ENCODE peak calls at places on chromosomes 11 and 22, in six cellular contexts. P, B, K, Y, N and E are unnamed samples.

GRCh38 chr11:126359431-126360048 is 4.1 kb downstream of the ST3GAL4 start:
- DNase-seq in P (no peak), B (peak; percentile 93), K (no peak), N (peak; percentile 81), Y (no peak), E (peak; percentile 84)

GRCh38 chr11:94665116-94665659 is 98.0 kb downstream of the PIWIL4 start:
- DNase-seq in B (no peak), Y (no peak), K (no peak), N (no peak), P (no peak), E (no peak)

GRCh38 chr11:65310215-65310614 is 4.5 kb upstream of the CDC42EP2 start:
- DNase-seq in Y (no peak), P (no peak), N (no peak), B (peak; percentile 86), K (no peak), E (no peak)

GRCh38 chr22:46803031-46803880 is 40.8 kb downstream of the TBC1D22A start:
- DNase-seq in B (peak; percentile 74), N (peak; percentile 42), P (peak; percentile 46), Y (peak; percentile 84), K (peak; percentile 87), E (no peak)

GRCh38 chr11:72308226-72309073 is 64.5 kb upstream of the PHOX2A start:
- DNase-seq in Y (peak; percentile 66), K (peak; percentile 48), B (no peak), N (peak; percentile 70), P (no peak), E (no peak)

GRCh38 chr11:45252134-45252856 is 33.8 kb downstream of the SYT13 start:
- DNase-seq in K (peak; percentile 65), B (peak; percentile 80), Y (peak; percentile 86), N (peak; percentile 61), P (no peak), E (no peak)

GRCh38 chr11:33315822-33316221 is 58.6 kb downstream of the HIPK3 start:
- DNase-seq in Y (no peak), P (no peak), K (no peak), N (no peak), B (no peak), E (no peak)

GRCh38 chr22:37068859-37069258 is 17.3 kb downstream of the KCTD17 start:
- DNase-seq in Y (no peak), K (no peak), B (peak; percentile 39), N (no peak), P (no peak), E (no peak)

GRCh38 chr11:83275888-83276641 is 10.1 kb downstream of the CCDC90B start:
- DNase-seq in K (no peak), B (no peak), Y (no peak), N (no peak), P (no peak), E (no peak)

GRCh38 chr11:43282607-43283440 is 29.0 kb upstream of the API5 start:
- DNase-seq in N (peak; percentile 59), P (no peak), Y (peak; percentile 57), B (peak; percentile 62), K (peak; percentile 44), E (peak; percentile 46)

GRCh38 chr11:132072044-132072879 is 701.8 kb downstream of the NTM start:
- DNase-seq in P (no peak), K (no peak), B (no peak), N (peak; percentile 72), Y (no peak), E (no peak)

GRCh38 chr11:6315811-6316425 is 4.4 kb downstream of the CAVIN3 start:
- DNase-seq in N (peak; percentile 83), P (no peak), B (peak; percentile 85), Y (peak; percentile 79), K (peak; percentile 65), E (no peak)

GRCh38 chr11:45921561-45922424 is 663 bp upstream of the LARGE2 start:
- DNase-seq in K (no peak), Y (no peak), N (peak; percentile 13), B (peak; percentile 66), P (no peak), E (no peak)

GRCh38 chr11:65650547-65651338 is 12.0 kb downstream of the RELA start:
- DNase-seq in B (peak; percentile 67), Y (no peak), N (no peak), P (no peak), K (no peak), E (no peak)

GRCh38 chr11:119773016-119773415 is 44.0 kb upstream of the NECTIN1 start:
- DNase-seq in K (no peak), P (no peak), B (no peak), N (no peak), Y (no peak), E (peak; percentile 69)

GRCh38 chr22:21951931-21952465 is 650 bp downstream of the PPM1F start:
- DNase-seq in Y (peak; percentile 46), B (peak; percentile 78), N (peak; percentile 52), K (no peak), P (no peak), E (no peak)

GRCh38 chr11:11451501-11452005 is 98.5 kb upstream of the CSNK2A3 start:
- DNase-seq in B (no peak), N (no peak), Y (no peak), K (no peak), P (no peak), E (no peak)

GRCh38 chr11:84468255-84468654 is 1158.9 kb downstream of the DLG2 start:
- DNase-seq in N (no peak), Y (no peak), B (no peak), K (no peak), P (no peak), E (no peak)

GRCh38 chr11:74723511-74723910 is 7.7 kb downstream of the CHRDL2 start:
- DNase-seq in P (no peak), B (no peak), K (no peak), Y (no peak), N (no peak), E (no peak)

GRCh38 chr11:119356349-119357031 is 10.0 kb upstream of the MFRP start:
- DNase-seq in P (no peak), N (peak; percentile 92), Y (no peak), K (peak; percentile 86), B (peak; percentile 93), E (peak; percentile 78)

GRCh38 chr22:18065256-18065655 is 12.5 kb upstream of the PEX26 start:
- DNase-seq in B (no peak), K (peak; percentile 39), N (no peak), Y (no peak), P (no peak), E (no peak)

GRCh38 chr11:120562806-120563425 is 51.4 kb downstream of the GRIK4 start:
- DNase-seq in Y (no peak), B (peak; percentile 73), N (peak; percentile 33), K (no peak), P (no peak), E (no peak)